ENCODE peak calls at places on chromosomes 6 and 20, in eight cellular contexts. G is T follicular helper cell, X is NCI-H510A treated with DMSO at 0.1 percent for 48 hours, K is left lobe of liver, O is EH, B is NCI-H146, C is left cardiac atrium, F is substantia nigra. M is an unnamed sample.

GRCh38 chr6:27894839-27895762 is 17.1 kb downstream of the OR2B2 start:
- DNase-seq in X (peak), B (peak), F (no peak), G (peak), C (peak), K (peak), O (peak), M (peak)

GRCh38 chr6:134714113-134714512 is 235.8 kb downstream of the ALDH8A1 start:
- DNase-seq in O (no peak), F (no peak), C (no peak), K (no peak), G (no peak), X (no peak), B (no peak), M (no peak)

GRCh38 chr6:31776563-31776960 is 566 bp downstream of the VWA7 start:
- DNase-seq in G (no peak), F (no peak), C (no peak), B (peak), K (no peak), O (no peak), X (no peak), M (no peak)

GRCh38 chr6:28489366-28490190 is 26.0 kb downstream of the GPX6 start:
- DNase-seq in O (peak), K (no peak), F (no peak), C (peak), X (no peak), G (no peak), B (no peak), M (peak)

GRCh38 chr20:31608256-31608980 is 3.3 kb downstream of the ID1 start:
- DNase-seq in O (peak), G (no peak), F (no peak), K (peak), X (peak), B (peak), C (peak), M (peak)

GRCh38 chr6:127514396-127515227 is 4.5 kb downstream of the MTCL3 start:
- DNase-seq in O (peak), B (no peak), G (peak), X (peak), F (no peak), C (peak), K (no peak), M (peak)

GRCh38 chr20:1900321-1900791 is 5.1 kb downstream of the SIRPA start:
- DNase-seq in X (no peak), G (no peak), O (peak), B (peak), F (no peak), C (peak), K (no peak), M (peak)

GRCh38 chr20:38290829-38291581 is 13.0 kb upstream of the BPI start:
- DNase-seq in O (peak), K (peak), G (no peak), C (peak), F (no peak), B (peak), X (peak), M (peak)

GRCh38 chr20:58567437-58567836 is 52.2 kb upstream of the APCDD1L start:
- DNase-seq in O (no peak), B (no peak), F (no peak), C (no peak), X (no peak), K (no peak), G (no peak), M (no peak)

GRCh38 chr6:116682334-116682712 is 1.3 kb downstream of the KPNA5 start:
- DNase-seq in B (peak), F (no peak), C (no peak), K (no peak), X (peak), O (peak), G (peak), M (peak)

M was measured in left kidney.